ENCODE peak calls at places on chromosomes 5 and 9, in nine cellular contexts. D, P, Y, S, V, I, R, H and W are unnamed samples.

GRCh38 chr9:107462691-107463090 is 26.9 kb downstream of the KLF4 start:
- DNase-seq in D (no peak), P (no peak), Y (no peak), S (no peak), V (no peak), I (no peak), R (no peak), H (no peak), W (no peak)

GRCh38 chr5:53552561-53552960 is 7.9 kb upstream of the NDUFS4 start:
- DNase-seq in D (no peak), P (no peak), Y (no peak), S (no peak), V (no peak), I (no peak), R (no peak), H (no peak), W (no peak)

GRCh38 chr5:153965102-153965645 is 73.5 kb downstream of the FAM114A2 start:
- DNase-seq in D (peak; percentile 72), P (peak; percentile 21), Y (peak; percentile 16), S (peak; percentile 37), V (peak; percentile 44), I (no peak), R (peak; percentile 41), H (peak; percentile 79), W (peak; percentile 74)

GRCh38 chr5:1003296-1003937 is 5.2 kb upstream of the NKD2 start:
- DNase-seq in D (peak; percentile 63), P (no peak), Y (peak; percentile 20), S (peak; percentile 16), V (peak; percentile 38), I (peak; percentile 44), R (no peak), H (peak; percentile 65), W (no peak)

GRCh38 chr5:165321912-165322311 is 1816.5 kb downstream of the MAT2B start:
- DNase-seq in D (no peak), P (peak; percentile 21), Y (no peak), S (no peak), V (no peak), I (no peak), R (peak; percentile 77), H (no peak), W (no peak)

GRCh38 chr5:76819851-76820280 is 1.0 kb downstream of the F2RL1 start:
- DNase-seq in D (no peak), P (no peak), Y (peak; percentile 28), S (peak; percentile 22), V (no peak), I (peak; percentile 38), R (no peak), H (no peak), W (no peak)

GRCh38 chr5:1177826-1178528 is 23.4 kb upstream of the SLC6A19 start:
- DNase-seq in D (no peak), P (no peak), Y (no peak), S (peak; percentile 16), V (no peak), I (peak; percentile 24), R (no peak), H (no peak), W (no peak)

GRCh38 chr5:67246108-67246507 is 49.5 kb upstream of the CD180 start:
- DNase-seq in D (no peak), P (peak; percentile 68), Y (no peak), S (no peak), V (no peak), I (no peak), R (peak; percentile 82), H (peak; percentile 88), W (no peak)

GRCh38 chr5:24170026-24170425 is 474.8 kb downstream of the CDH10 start:
- DNase-seq in D (no peak), P (no peak), Y (no peak), S (no peak), V (no peak), I (no peak), R (no peak), H (no peak), W (no peak)

GRCh38 chr9:26054600-26055516 is 376.6 kb upstream of the TUSC1 start:
- DNase-seq in D (no peak), P (no peak), Y (no peak), S (no peak), V (no peak), I (no peak), R (no peak), H (no peak), W (no peak)

GRCh38 chr9:108081112-108081511 is 591.5 kb upstream of the KLF4 start:
- DNase-seq in D (no peak), P (no peak), Y (no peak), S (no peak), V (no peak), I (no peak), R (no peak), H (no peak), W (no peak)

GRCh38 chr9:30774326-30774725 is 1610.1 kb upstream of the ACO1 start:
- DNase-seq in D (no peak), P (no peak), Y (no peak), S (no peak), V (no peak), I (no peak), R (no peak), H (no peak), W (peak; percentile 92)

GRCh38 chr5:51383494-51384081 is 340 bp downstream of the ISL1 start:
- DNase-seq in D (no peak), P (no peak), Y (no peak), S (no peak), V (no peak), I (no peak), R (no peak), H (no peak), W (no peak)

GRCh38 chr9:131546336-131547084 is 1.2 kb downstream of the PRRT1B start:
- DNase-seq in D (no peak), P (no peak), Y (no peak), S (no peak), V (no peak), I (no peak), R (peak; percentile 12), H (no peak), W (no peak)

GRCh38 chr5:138663009-138663408 is 87.8 kb upstream of the HSPA9 start:
- DNase-seq in D (no peak), P (no peak), Y (no peak), S (no peak), V (no peak), I (no peak), R (no peak), H (no peak), W (no peak)

GRCh38 chr5:78295035-78295961 is 800 bp upstream of the AP3B1 start:
- DNase-seq in D (peak; percentile 66), P (no peak), Y (peak; percentile 58), S (peak; percentile 26), V (peak; percentile 54), I (peak; percentile 49), R (no peak), H (peak; percentile 70), W (peak; percentile 76)

GRCh38 chr5:135244620-135245021 is 154.4 kb downstream of the MACROH2A1 start:
- DNase-seq in D (peak; percentile 56), P (no peak), Y (no peak), S (no peak), V (no peak), I (no peak), R (no peak), H (no peak), W (peak; percentile 10)

GRCh38 chr5:149800563-149801103 is 70.5 kb downstream of the PPARGC1B start:
- DNase-seq in D (no peak), P (no peak), Y (no peak), S (no peak), V (no peak), I (no peak), R (no peak), H (no peak), W (no peak)

GRCh38 chr5:25858019-25858418 is 1180.4 kb downstream of the CDH9 start:
- DNase-seq in D (no peak), P (no peak), Y (no peak), S (no peak), V (no peak), I (no peak), R (no peak), H (peak; percentile 14), W (peak; percentile 88)
- TF ChIP-seq CTCF in D (no peak), P (no peak), Y (no peak), S (no peak), V (no peak), I (no peak), R (no peak), H (no peak), W (peak; percentile 84)

GRCh38 chr5:107170620-107171019 is 500.1 kb downstream of the EFNA5 start:
- DNase-seq in D (no peak), P (no peak), Y (no peak), S (no peak), V (no peak), I (no peak), R (no peak), H (no peak), W (no peak)
- H3K9me3 ChIP-seq in D (no peaks in the 10 kb centered on the region), P (no peaks in the 10 kb centered on the region), Y (peaks cover 10% of the 10 kb centered on the region), S (no peaks in the 10 kb centered on the region), V (no peaks in the 10 kb centered on the region), I (no peaks in the 10 kb centered on the region), R (no peaks in the 10 kb centered on the region), H (no peaks in the 10 kb centered on the region), W (peaks cover 17% of the 10 kb centered on the region)

GRCh38 chr9:109119439-109120203 is at the start of gene TMEM245:
- DNase-seq in D (peak; percentile 98), P (peak; percentile 99), Y (peak; percentile 97), S (peak; percentile 97), V (peak; percentile 96), I (peak; percentile 97), R (peak; percentile 100), H (peak; percentile 98), W (peak; percentile 99)
- TF ChIP-seq CTCF in D (no peak), P (no peak), Y (no peak), S (no peak), V (peak; percentile 29), I (no peak), R (no peak), H (no peak), W (no peak)

GRCh38 chr5:179115307-179115706 is 55.1 kb downstream of the ZNF354C start:
- DNase-seq in D (peak; percentile 21), P (no peak), Y (no peak), S (no peak), V (no peak), I (no peak), R (no peak), H (no peak), W (no peak)
- H3K9me3 ChIP-seq in D (peaks cover 7% of the 10 kb centered on the region), P (peaks cover 79% of the 10 kb centered on the region), Y (peaks cover 11% of the 10 kb centered on the region), S (peaks cover 14% of the 10 kb centered on the region), V (peaks cover 22% of the 10 kb centered on the region), I (no peaks in the 10 kb centered on the region), R (peaks cover 39% of the 10 kb centered on the region), H (no peaks in the 10 kb centered on the region), W (peaks cover 24% of the 10 kb centered on the region)

DNA sequence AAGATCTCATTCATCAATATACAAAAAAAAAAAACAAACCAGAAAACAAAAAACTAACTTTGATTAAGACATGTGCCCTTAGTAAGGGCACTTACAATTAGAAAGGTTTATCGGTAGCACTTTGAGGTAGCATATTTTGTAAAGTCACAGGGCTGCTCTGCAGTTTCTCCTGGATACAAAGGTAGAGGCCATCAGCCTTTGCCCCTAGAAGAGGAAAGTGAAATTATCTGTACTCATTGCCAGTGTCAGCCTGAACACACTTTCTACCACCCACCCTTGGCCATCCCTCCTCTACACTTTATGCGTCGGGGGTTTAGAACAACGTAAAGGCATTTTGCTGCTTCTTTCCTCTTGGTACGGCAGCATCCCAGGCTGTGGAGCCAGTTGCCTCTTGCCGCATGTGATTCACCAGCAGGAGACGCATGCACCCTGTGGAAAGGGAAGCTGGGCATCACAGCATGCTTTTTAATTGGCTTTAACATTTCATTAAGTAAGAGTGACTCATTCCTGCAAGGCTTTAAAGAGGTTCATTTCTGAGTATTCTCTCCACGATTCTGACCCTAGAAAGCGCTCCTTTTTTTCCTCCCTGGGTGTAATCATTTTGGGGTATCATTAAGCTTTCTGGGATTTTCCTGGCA is 84.6 kb downstream of the CEMIP2 start:
- DNase-seq in D (no peak), P (no peak), Y (no peak), S (peak; percentile 34), V (peak; percentile 51), I (peak; percentile 70), R (peak; percentile 61), H (peak; percentile 28), W (peak; percentile 67)
- TF ChIP-seq CTCF in D (peak; percentile 30), P (peak; percentile 40), Y (no peak), S (no peak), V (no peak), I (peak; percentile 15), R (peak; percentile 52), H (peak; percentile 34), W (peak; percentile 48)